ENCODE peak calls at places on chromosomes 7 and 10, in seven cellular contexts. T is cardiac muscle cell, I is lower leg skin, V is suprapubic skin, E is BJ, N is breast epithelium, G is Panc1. D is an unnamed sample.

GRCh38 chr7:45021604-45022296 is 21.7 kb downstream of the CCM2 start:
- DNase-seq in T (peak), I (peak), V (no peak), E (no peak), N (no peak), G (no peak), D (no peak)

GRCh38 chr7:130037703-130038102 is 13.5 kb downstream of the ZC3HC1 start:
- DNase-seq in T (peak), I (peak), V (no peak), E (no peak), N (no peak), G (no peak), D (no peak)

GRCh38 chr7:25727446-25727845 is 424.6 kb upstream of the NFE2L3 start:
- DNase-seq in T (no peak), I (no peak), V (no peak), E (no peak), N (no peak), G (no peak), D (no peak)

GRCh38 chr10:22017283-22018020 is 13.9 kb upstream of the DNAJC1 start:
- DNase-seq in T (peak), I (no peak), V (no peak), E (no peak), N (no peak), G (no peak), D (peak)

GRCh38 chr10:96133135-96133534 is 3.0 kb downstream of the ZNF518A start:
- DNase-seq in T (no peak), I (no peak), V (no peak), E (no peak), N (no peak), G (no peak), D (no peak)

GRCh38 chr7:18666107-18666728 is 170.7 kb downstream of the HDAC9 start:
- DNase-seq in T (peak), I (peak), V (peak), E (no peak), N (peak), G (peak), D (peak)

GRCh38 chr10:91219371-91220193 is 881 bp upstream of the PCGF5 start:
- DNase-seq in T (no peak), I (no peak), V (no peak), E (no peak), N (no peak), G (no peak), D (no peak)

GRCh38 chr7:126103582-126103981 is 1149.2 kb downstream of the GRM8 start:
- DNase-seq in T (no peak), I (no peak), V (no peak), E (no peak), N (no peak), G (no peak), D (no peak)

GRCh38 chr7:80724249-80724871 is 85.9 kb downstream of the CD36 start:
- DNase-seq in T (no peak), I (no peak), V (no peak), E (peak), N (no peak), G (no peak), D (no peak)

GRCh38 chr7:40595832-40596231 is 461.0 kb downstream of the SUGCT start:
- DNase-seq in T (no peak), I (no peak), V (no peak), E (no peak), N (no peak), G (no peak), D (no peak)

DNA sequence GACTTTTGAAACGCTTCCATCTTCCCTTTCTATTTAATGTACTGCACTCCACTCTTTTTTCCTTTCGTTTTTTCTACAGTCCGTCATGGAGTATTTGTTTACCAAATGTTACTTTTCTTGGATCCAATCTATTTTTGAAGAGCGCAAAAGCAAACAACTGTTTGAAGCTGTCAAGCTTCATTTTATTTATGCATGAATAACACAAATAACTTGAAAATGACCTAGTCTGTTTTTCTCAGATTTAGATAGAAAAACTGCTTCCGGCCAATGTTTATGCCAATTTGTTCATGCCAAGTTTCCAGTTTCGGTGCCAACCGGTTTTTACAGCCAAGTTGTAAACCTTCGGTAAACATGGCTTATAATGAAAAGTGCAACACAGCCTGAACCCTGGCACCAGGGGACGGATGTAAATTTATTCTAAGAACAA is 150.9 kb upstream of the KLF6 start:
- DNase-seq in T (no peak), I (peak), V (no peak), E (no peak), N (no peak), G (no peak), D (peak)
- H3K4me3 ChIP-seq in T (no peak), I (no peak), V (peak), E (no peak), N (no peak), G (no peak), D (peak)

GRCh38 chr10:119189811-119190282 is 11.2 kb upstream of the PRDX3 start:
- DNase-seq in T (peak), I (no peak), V (no peak), E (no peak), N (no peak), G (no peak), D (no peak)

GRCh38 chr10:119190954-119191619 is 12.5 kb upstream of the PRDX3 start:
- DNase-seq in T (no peak), I (no peak), V (no peak), E (no peak), N (no peak), G (no peak), D (no peak)

GRCh38 chr10:119191881-119192280 is 13.3 kb upstream of the PRDX3 start:
- DNase-seq in T (no peak), I (peak), V (no peak), E (no peak), N (no peak), G (no peak), D (no peak)

GRCh38 chr10:119190353-119190752 is 11.7 kb upstream of the PRDX3 start:
- DNase-seq in T (peak), I (no peak), V (no peak), E (peak), N (no peak), G (peak), D (no peak)
- TF ChIP-seq CTCF in T (no peak), I (no peak), V (no peak), E (no peak), N (no peak), G (no peak), D (no peak)

DNA sequence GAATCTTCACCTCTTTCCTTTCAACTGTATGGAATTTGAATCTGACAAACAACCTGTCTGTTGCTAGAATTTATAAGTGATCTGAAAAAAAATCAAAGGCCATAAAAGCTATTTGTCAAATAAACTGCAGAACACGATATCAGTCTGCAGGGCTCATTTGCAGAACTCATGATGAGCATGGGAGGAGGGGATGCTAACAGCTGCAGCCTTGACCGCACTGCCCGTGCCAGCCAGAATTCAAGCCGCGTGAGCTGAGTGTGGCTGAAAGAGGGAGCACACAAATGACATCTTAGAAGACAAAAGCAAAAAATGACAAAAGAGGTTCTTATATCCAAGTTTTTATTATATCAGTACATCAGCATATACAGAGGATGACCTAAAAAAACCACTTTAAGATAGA is 15.7 kb downstream of the LRRTM3 start:
- DNase-seq in T (no peak), I (no peak), V (no peak), E (no peak), N (no peak), G (no peak), D (no peak)
- H3K4me3 ChIP-seq in T (no peak), I (no peak), V (no peak), E (no peak), N (no peak), G (no peak), D (no peak)

DNA sequence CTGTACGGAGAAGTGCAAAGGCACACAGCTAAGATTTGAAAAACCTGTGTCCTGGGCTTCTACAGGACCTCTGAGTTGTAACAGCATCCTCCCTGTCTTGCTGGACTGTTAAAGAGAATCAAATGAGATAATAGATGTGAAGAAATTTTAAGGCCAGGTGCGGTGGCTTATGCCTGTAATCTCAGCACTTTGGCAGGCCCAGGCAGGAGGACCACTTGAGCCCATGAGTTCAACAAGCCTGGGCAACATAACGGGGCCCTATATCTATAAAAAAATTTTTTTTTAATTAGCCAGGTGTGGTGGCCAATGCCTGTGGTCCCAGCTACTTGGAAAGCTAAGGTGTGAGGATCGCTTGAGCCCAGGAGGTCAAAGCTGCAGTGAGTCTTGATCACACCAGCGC is 2.9 kb upstream of the ARHGAP21 start:
- DNase-seq in T (no peak), I (no peak), V (no peak), E (no peak), N (no peak), G (no peak), D (no peak)
- TF ChIP-seq CTCF in T (no peak), I (no peak), V (no peak), E (no peak), N (no peak), G (no peak), D (no peak)

GRCh38 chr7:155508372-155509024 is 37.9 kb downstream of the CNPY1 start:
- DNase-seq in T (no peak), I (no peak), V (no peak), E (no peak), N (no peak), G (no peak), D (no peak)

GRCh38 chr7:155509725-155510551 is 36.4 kb downstream of the CNPY1 start:
- DNase-seq in T (no peak), I (peak), V (no peak), E (no peak), N (no peak), G (no peak), D (no peak)

GRCh38 chr7:155506854-155507337 is 39.5 kb downstream of the CNPY1 start:
- DNase-seq in T (peak), I (peak), V (no peak), E (no peak), N (no peak), G (no peak), D (peak)

GRCh38 chr7:155510975-155511595 is 35.3 kb downstream of the CNPY1 start:
- DNase-seq in T (no peak), I (no peak), V (no peak), E (no peak), N (no peak), G (no peak), D (no peak)

DNA sequence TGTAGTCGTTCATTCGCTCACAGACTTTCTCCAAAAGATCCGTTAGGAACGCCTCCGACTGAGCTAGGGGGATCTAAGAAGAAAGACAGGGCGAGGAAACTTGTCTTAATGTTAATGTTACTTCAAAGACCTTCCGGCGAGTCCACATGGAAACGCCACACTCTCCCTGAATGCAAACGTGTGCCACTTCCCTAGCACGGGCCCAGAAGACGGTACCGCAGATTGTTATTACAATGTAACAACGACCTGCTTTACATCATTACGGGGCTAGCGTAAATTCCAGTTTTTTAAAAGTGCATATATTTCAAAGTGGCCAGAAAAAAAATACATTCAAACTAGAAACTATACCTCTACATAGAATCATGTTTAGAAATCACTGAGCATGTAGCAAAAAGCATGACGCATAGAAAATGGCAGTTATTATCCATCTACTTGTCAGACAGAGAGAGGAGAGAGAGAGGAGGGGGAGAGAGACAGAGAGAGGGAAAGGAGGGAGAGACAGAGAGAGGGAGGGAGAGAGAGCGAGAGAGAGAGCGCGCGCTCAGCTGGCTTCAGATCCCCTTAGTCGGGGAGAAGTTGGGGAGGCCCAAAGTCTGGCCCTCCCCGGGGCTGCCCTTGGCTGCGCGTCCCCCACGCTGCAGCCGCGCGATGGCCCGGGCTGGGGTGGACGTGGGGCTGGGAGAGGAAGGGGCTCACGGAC is 37.2 kb downstream of the CNPY1 start:
- DNase-seq in T (no peak), I (no peak), V (no peak), E (no peak), N (no peak), G (no peak), D (no peak)
- H3K4me3 ChIP-seq in T (no peak), I (no peak), V (no peak), E (no peak), N (no peak), G (peak), D (no peak)

DNA sequence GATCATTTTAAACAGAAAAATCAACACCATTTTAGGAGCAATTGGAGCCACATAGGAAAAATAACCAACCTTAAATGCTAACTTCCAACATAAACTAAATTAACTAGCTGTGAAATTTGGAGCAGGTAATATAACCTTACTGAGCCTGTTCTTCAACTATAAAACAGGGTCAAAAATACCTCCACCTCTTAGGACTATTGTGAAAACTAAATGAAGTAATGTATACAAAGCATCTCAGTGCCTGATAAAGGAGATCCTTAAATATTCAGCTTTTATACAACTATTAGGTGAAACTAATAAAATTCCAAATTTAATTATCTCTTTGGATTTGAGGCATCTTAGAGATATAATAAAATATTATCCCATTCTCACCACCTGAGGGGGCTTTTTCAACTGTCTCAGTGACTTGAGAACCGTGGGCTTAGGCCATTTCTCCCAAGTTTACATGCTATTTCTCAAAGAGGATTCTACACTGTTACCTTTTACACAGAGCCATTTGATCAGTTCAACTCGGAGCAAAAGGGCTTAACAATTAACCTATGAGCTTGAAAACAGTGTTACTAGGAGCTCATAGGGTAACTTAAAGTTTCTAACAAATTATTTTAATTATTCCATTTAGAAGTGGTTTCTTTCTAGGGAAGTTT is 165.0 kb upstream of the ASAH2 start:
- DNase-seq in T (no peak), I (no peak), V (no peak), E (no peak), N (no peak), G (no peak), D (no peak)
- TF ChIP-seq CTCF in T (no peak), I (no peak), V (no peak), E (peak), N (no peak), G (no peak), D (no peak)

GRCh38 chr10:6140965-6141295 is 52.1 kb downstream of the RBM17 start:
- DNase-seq in T (no peak), I (no peak), V (no peak), E (no peak), N (no peak), G (no peak), D (no peak)
- H3K4me3 ChIP-seq in T (no peak), I (no peak), V (peak), E (peak), N (peak), G (peak), D (no peak)

D was measured in LNCaP clone FGC.